ENCODE peak calls at places on chromosomes 11 and 22, in nine cellular contexts. W, T, Y, U, F, D, M, V and O are unnamed samples.

GRCh38 chr11:84249344-84250135 is 963.4 kb upstream of the CCDC90B start:
- DNase-seq in W (no peak), T (no peak), Y (no peak), U (no peak), F (no peak), D (no peak), M (peak), V (no peak), O (no peak)

GRCh38 chr22:22576244-22576988 is 17.4 kb upstream of the PRAME start:
- DNase-seq in W (peak), T (peak), Y (peak), U (no peak), F (no peak), D (no peak), M (peak), V (peak), O (peak)

GRCh38 chr11:111010391-111011354 is 234.9 kb upstream of the POU2AF2 start:
- DNase-seq in W (no peak), T (no peak), Y (no peak), U (no peak), F (no peak), D (no peak), M (no peak), V (no peak), O (no peak)

GRCh38 chr22:20652582-20652981 is 121.3 kb upstream of the SERPIND1 start:
- DNase-seq in W (no peak), T (no peak), Y (no peak), U (no peak), F (no peak), D (no peak), M (no peak), V (no peak), O (no peak)

GRCh38 chr11:93512073-93512475 is 31.1 kb downstream of the SMCO4 start:
- DNase-seq in W (no peak), T (no peak), Y (no peak), U (peak), F (no peak), D (no peak), M (no peak), V (no peak), O (no peak)

GRCh38 chr22:47277511-47277910 is 515.1 kb downstream of the TBC1D22A start:
- DNase-seq in W (no peak), T (no peak), Y (no peak), U (no peak), F (no peak), D (no peak), M (no peak), V (no peak), O (no peak)

GRCh38 chr11:73147771-73148681 is 5.9 kb upstream of the FCHSD2 start:
- DNase-seq in W (no peak), T (no peak), Y (peak), U (no peak), F (no peak), D (no peak), M (no peak), V (no peak), O (no peak)

GRCh38 chr11:35943761-35944502 is at the start of gene LDLRAD3:
- DNase-seq in W (peak), T (peak), Y (peak), U (no peak), F (peak), D (no peak), M (peak), V (no peak), O (peak)

GRCh38 chr11:31397239-31397834 is 27.7 kb downstream of the DNAJC24 start:
- DNase-seq in W (peak), T (no peak), Y (no peak), U (no peak), F (no peak), D (no peak), M (peak), V (peak), O (no peak)

GRCh38 chr22:45878051-45878764 is 98.8 kb downstream of the WNT7B start:
- DNase-seq in W (no peak), T (peak), Y (no peak), U (no peak), F (peak), D (no peak), M (no peak), V (no peak), O (no peak)

GRCh38 chr11:129427376-129427775 is 51.7 kb downstream of the BARX2 start:
- DNase-seq in W (no peak), T (no peak), Y (no peak), U (no peak), F (no peak), D (no peak), M (no peak), V (no peak), O (no peak)

GRCh38 chr11:72038491-72038890 is 39.8 kb downstream of the IL18BP start:
- DNase-seq in W (peak), T (no peak), Y (peak), U (no peak), F (peak), D (no peak), M (peak), V (no peak), O (no peak)